ENCODE peak calls at places on chromosomes 7 and 10, in four cellular contexts. One of them, this sample, is unnamed.
A peak's percentile ranks its signal among the peaks of the same experiment; 100 is the strongest.

GRCh38 chr10:5694573-5694972 is 9.9 kb downstream of the TASOR2 start:
- DNase-seq in OCI-LY7: peak; percentile 54
- DNase-seq in WERI-Rb-1: no peak
- DNase-seq in epithelial cell of esophagus: no peak
- DNase-seq in this sample: no peak

GRCh38 chr7:36406156-36406555 is 16.5 kb downstream of the ANLN start:
- DNase-seq in OCI-LY7: no peak
- DNase-seq in WERI-Rb-1: no peak
- DNase-seq in epithelial cell of esophagus: no peak
- DNase-seq in this sample: no peak

GRCh38 chr7:69693042-69693441 is 94.8 kb downstream of the AUTS2 start:
- DNase-seq in OCI-LY7: peak; percentile 87
- DNase-seq in WERI-Rb-1: no peak
- DNase-seq in epithelial cell of esophagus: no peak
- DNase-seq in this sample: no peak

GRCh38 chr10:4390219-4390618 is 435.8 kb upstream of the AKR1E2 start:
- DNase-seq in OCI-LY7: no peak
- DNase-seq in WERI-Rb-1: no peak
- DNase-seq in epithelial cell of esophagus: no peak
- DNase-seq in this sample: no peak

GRCh38 chr7:69476416-69476815 is 121.9 kb upstream of the AUTS2 start:
- DNase-seq in OCI-LY7: no peak
- DNase-seq in WERI-Rb-1: no peak
- DNase-seq in epithelial cell of esophagus: no peak
- DNase-seq in this sample: no peak

GRCh38 chr7:39461263-39461662 is 104.9 kb upstream of the YAE1 start:
- DNase-seq in OCI-LY7: no peak
- DNase-seq in WERI-Rb-1: no peak
- DNase-seq in epithelial cell of esophagus: peak; percentile 20
- DNase-seq in this sample: no peak

GRCh38 chr10:43591303-43591904 is 14.8 kb upstream of the ZNF485 start:
- DNase-seq in OCI-LY7: no peak
- DNase-seq in WERI-Rb-1: no peak
- DNase-seq in epithelial cell of esophagus: no peak
- DNase-seq in this sample: no peak

GRCh38 chr10:58994226-58995057 is 182.0 kb upstream of the PHYHIPL start:
- DNase-seq in OCI-LY7: no peak
- DNase-seq in WERI-Rb-1: no peak
- DNase-seq in epithelial cell of esophagus: peak; percentile 24
- DNase-seq in this sample: no peak

GRCh38 chr7:26365897-26366267 is 74.2 kb downstream of the SNX10 start:
- DNase-seq in OCI-LY7: no peak
- DNase-seq in WERI-Rb-1: no peak
- DNase-seq in epithelial cell of esophagus: no peak
- DNase-seq in this sample: no peak

GRCh38 chr7:389911-390601 is 100.1 kb downstream of the FOXL3 start:
- DNase-seq in OCI-LY7: no peak
- DNase-seq in WERI-Rb-1: no peak
- DNase-seq in epithelial cell of esophagus: no peak
- DNase-seq in this sample: no peak

GRCh38 chr10:131166486-131166885 is 145.0 kb downstream of the TCERG1L start:
- DNase-seq in OCI-LY7: no peak
- DNase-seq in WERI-Rb-1: no peak
- DNase-seq in epithelial cell of esophagus: no peak
- DNase-seq in this sample: no peak

GRCh38 chr7:128000048-128000447 is 31.2 kb downstream of the LRRC4 start:
- DNase-seq in OCI-LY7: no peak
- DNase-seq in WERI-Rb-1: no peak
- DNase-seq in epithelial cell of esophagus: no peak
- DNase-seq in this sample: no peak

GRCh38 chr7:73560035-73560835 is 2.7 kb upstream of the BCL7B start:
- DNase-seq in OCI-LY7: no peak
- DNase-seq in WERI-Rb-1: no peak
- DNase-seq in epithelial cell of esophagus: peak; percentile 77
- DNase-seq in this sample: peak; percentile 83

GRCh38 chr7:1086588-1087461 is 1.1 kb upstream of the GPER1 start:
- DNase-seq in OCI-LY7: peak; percentile 94
- DNase-seq in WERI-Rb-1: peak; percentile 72
- DNase-seq in epithelial cell of esophagus: peak; percentile 58
- DNase-seq in this sample: no peak

GRCh38 chr7:157543791-157544190 is 207.0 kb downstream of the DNAJB6 start:
- DNase-seq in OCI-LY7: no peak
- DNase-seq in WERI-Rb-1: no peak
- DNase-seq in epithelial cell of esophagus: no peak
- DNase-seq in this sample: no peak

GRCh38 chr7:4745971-4746919 is 29.2 kb upstream of the AP5Z1 start:
- DNase-seq in OCI-LY7: peak; percentile 19
- DNase-seq in WERI-Rb-1: no peak
- DNase-seq in epithelial cell of esophagus: peak; percentile 73
- DNase-seq in this sample: peak; percentile 33

GRCh38 chr10:65194131-65194530 is 1672.9 kb downstream of the REEP3 start:
- DNase-seq in OCI-LY7: no peak
- DNase-seq in WERI-Rb-1: no peak
- DNase-seq in epithelial cell of esophagus: peak; percentile 43
- DNase-seq in this sample: no peak

GRCh38 chr10:72881291-72881690 is 12.2 kb upstream of the OIT3 start:
- DNase-seq in OCI-LY7: no peak
- DNase-seq in WERI-Rb-1: no peak
- DNase-seq in epithelial cell of esophagus: no peak
- DNase-seq in this sample: no peak

GRCh38 chr10:133242611-133243356 is 5.1 kb downstream of the VENTX start:
- DNase-seq in OCI-LY7: no peak
- DNase-seq in WERI-Rb-1: no peak
- DNase-seq in epithelial cell of esophagus: no peak
- DNase-seq in this sample: no peak

GRCh38 chr10:11272915-11273389 is 255.3 kb downstream of the CELF2 start:
- DNase-seq in OCI-LY7: no peak
- DNase-seq in WERI-Rb-1: no peak
- DNase-seq in epithelial cell of esophagus: no peak
- DNase-seq in this sample: no peak

GRCh38 chr10:77188511-77188910 is 449.1 kb downstream of the KCNMA1 start:
- DNase-seq in OCI-LY7: no peak
- DNase-seq in WERI-Rb-1: no peak
- DNase-seq in epithelial cell of esophagus: peak; percentile 28
- DNase-seq in this sample: no peak

GRCh38 chr7:139702313-139702731 is 75.5 kb downstream of the HIPK2 start:
- DNase-seq in OCI-LY7: no peak
- DNase-seq in WERI-Rb-1: no peak
- DNase-seq in epithelial cell of esophagus: no peak
- DNase-seq in this sample: no peak

GRCh38 chr7:2732388-2732787 is 44.4 kb downstream of the AMZ1 start:
- DNase-seq in OCI-LY7: no peak
- DNase-seq in WERI-Rb-1: no peak
- DNase-seq in epithelial cell of esophagus: no peak
- DNase-seq in this sample: no peak

GRCh38 chr7:27346531-27347260 is 104.1 kb downstream of the EVX1 start:
- DNase-seq in OCI-LY7: no peak
- DNase-seq in WERI-Rb-1: no peak
- DNase-seq in epithelial cell of esophagus: peak; percentile 95
- DNase-seq in this sample: peak; percentile 73

GRCh38 chr10:628386-629045 is 61.0 kb downstream of the DIP2C start:
- DNase-seq in OCI-LY7: no peak
- DNase-seq in WERI-Rb-1: no peak
- DNase-seq in epithelial cell of esophagus: no peak
- DNase-seq in this sample: no peak

GRCh38 chr10:11433657-11434056 is 177.8 kb downstream of the USP6NL start:
- DNase-seq in OCI-LY7: no peak
- DNase-seq in WERI-Rb-1: peak; percentile 39
- DNase-seq in epithelial cell of esophagus: no peak
- DNase-seq in this sample: no peak

GRCh38 chr7:1666779-1667565 is 3.1 kb upstream of the ELFN1 start:
- DNase-seq in OCI-LY7: no peak
- DNase-seq in WERI-Rb-1: peak; percentile 38
- DNase-seq in epithelial cell of esophagus: no peak
- DNase-seq in this sample: no peak

GRCh38 chr7:116142850-116143249 is 67.5 kb upstream of the TES start:
- DNase-seq in OCI-LY7: no peak
- DNase-seq in WERI-Rb-1: no peak
- DNase-seq in epithelial cell of esophagus: no peak
- DNase-seq in this sample: no peak

GRCh38 chr7:120951826-120952225 is 1.2 kb downstream of the ING3 start:
- DNase-seq in OCI-LY7: peak; percentile 23
- DNase-seq in WERI-Rb-1: no peak
- DNase-seq in epithelial cell of esophagus: no peak
- DNase-seq in this sample: no peak

GRCh38 chr7:33677556-33677955 is 227.8 kb upstream of the BMPER start:
- DNase-seq in OCI-LY7: no peak
- DNase-seq in WERI-Rb-1: no peak
- DNase-seq in epithelial cell of esophagus: peak; percentile 71
- DNase-seq in this sample: no peak

GRCh38 chr7:122299935-122300606 is 4.5 kb downstream of the FEZF1 start:
- DNase-seq in OCI-LY7: no peak
- DNase-seq in WERI-Rb-1: no peak
- DNase-seq in epithelial cell of esophagus: no peak
- DNase-seq in this sample: no peak

GRCh38 chr10:99700649-99701048 is 31.3 kb downstream of the COX15 start:
- DNase-seq in OCI-LY7: no peak
- DNase-seq in WERI-Rb-1: no peak
- DNase-seq in epithelial cell of esophagus: no peak
- DNase-seq in this sample: no peak

GRCh38 chr10:99370993-99371392 is 41.8 kb downstream of the CNNM1 start:
- DNase-seq in OCI-LY7: peak; percentile 7
- DNase-seq in WERI-Rb-1: peak; percentile 19
- DNase-seq in epithelial cell of esophagus: peak; percentile 44
- DNase-seq in this sample: no peak

GRCh38 chr7:15839415-15840100 is 153.1 kb upstream of the MEOX2 start:
- DNase-seq in OCI-LY7: no peak
- DNase-seq in WERI-Rb-1: no peak
- DNase-seq in epithelial cell of esophagus: no peak
- DNase-seq in this sample: no peak

GRCh38 chr7:99579956-99580777 is 17.9 kb upstream of the TMEM225B start:
- DNase-seq in OCI-LY7: no peak
- DNase-seq in WERI-Rb-1: peak; percentile 70
- DNase-seq in epithelial cell of esophagus: peak; percentile 23
- DNase-seq in this sample: no peak
- TF ChIP-seq CTCF in OCI-LY7: peak; percentile 39
- TF ChIP-seq CTCF in WERI-Rb-1: peak; percentile 70
- TF ChIP-seq CTCF in epithelial cell of esophagus: no peak
- TF ChIP-seq CTCF in this sample: peak; percentile 55

DNA sequence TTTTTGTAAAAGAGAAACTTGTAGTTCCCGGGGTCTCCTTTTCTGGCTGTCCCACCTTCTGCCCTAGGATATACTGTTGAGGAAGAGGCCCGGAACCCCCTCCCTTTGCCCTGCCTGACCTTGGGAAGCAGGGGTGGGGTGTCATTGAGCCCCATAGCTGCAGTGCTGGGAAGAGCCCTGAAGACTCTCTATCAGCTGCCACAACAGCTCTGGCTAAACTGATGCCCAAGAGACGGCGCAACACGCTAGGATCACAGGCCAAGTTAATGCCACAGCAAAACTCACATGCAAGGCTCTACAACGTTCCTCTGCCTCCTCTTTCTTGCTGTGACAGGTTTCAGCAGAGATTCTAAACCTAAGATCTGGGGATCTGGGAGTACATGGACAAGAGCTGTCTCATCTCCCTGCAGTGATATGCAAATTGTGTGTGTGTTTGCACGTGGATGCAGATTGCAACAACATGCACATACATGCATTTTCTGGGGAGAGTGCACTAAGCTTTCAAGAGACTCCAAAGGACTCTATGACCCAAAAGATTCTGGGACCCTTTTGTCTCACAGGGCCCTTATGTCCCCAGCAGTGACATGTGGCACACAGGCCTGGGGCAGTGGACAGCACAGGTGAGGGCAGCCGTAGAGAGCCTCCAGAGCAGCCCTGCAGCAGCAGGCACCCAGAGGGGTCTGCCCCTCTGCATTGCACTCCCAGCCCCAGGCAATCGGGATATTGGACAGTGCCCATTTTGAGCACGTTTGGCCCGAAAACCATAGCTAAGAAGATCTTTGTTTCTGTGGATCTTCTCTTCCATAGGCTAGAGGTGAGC is 2.5 kb downstream of the RASSF4 start:
- DNase-seq in OCI-LY7: no peak
- DNase-seq in WERI-Rb-1: no peak
- DNase-seq in epithelial cell of esophagus: peak; percentile 18
- DNase-seq in this sample: no peak
- H3K4me3 ChIP-seq in OCI-LY7: no peak overlapping the region
- H3K4me3 ChIP-seq in WERI-Rb-1: no peak overlapping the region
- H3K4me3 ChIP-seq in epithelial cell of esophagus: no peak overlapping the region
- H3K4me3 ChIP-seq in this sample: no peak overlapping the region

GRCh38 chr7:100585511-100586265 is at the start of gene LRCH4:
- DNase-seq in OCI-LY7: peak; percentile 63
- DNase-seq in WERI-Rb-1: peak; percentile 51
- DNase-seq in epithelial cell of esophagus: peak; percentile 70
- DNase-seq in this sample: no peak
- TF ChIP-seq CTCF in OCI-LY7: no peak
- TF ChIP-seq CTCF in WERI-Rb-1: no peak
- TF ChIP-seq CTCF in epithelial cell of esophagus: peak; percentile 11
- TF ChIP-seq CTCF in this sample: no peak

DNA sequence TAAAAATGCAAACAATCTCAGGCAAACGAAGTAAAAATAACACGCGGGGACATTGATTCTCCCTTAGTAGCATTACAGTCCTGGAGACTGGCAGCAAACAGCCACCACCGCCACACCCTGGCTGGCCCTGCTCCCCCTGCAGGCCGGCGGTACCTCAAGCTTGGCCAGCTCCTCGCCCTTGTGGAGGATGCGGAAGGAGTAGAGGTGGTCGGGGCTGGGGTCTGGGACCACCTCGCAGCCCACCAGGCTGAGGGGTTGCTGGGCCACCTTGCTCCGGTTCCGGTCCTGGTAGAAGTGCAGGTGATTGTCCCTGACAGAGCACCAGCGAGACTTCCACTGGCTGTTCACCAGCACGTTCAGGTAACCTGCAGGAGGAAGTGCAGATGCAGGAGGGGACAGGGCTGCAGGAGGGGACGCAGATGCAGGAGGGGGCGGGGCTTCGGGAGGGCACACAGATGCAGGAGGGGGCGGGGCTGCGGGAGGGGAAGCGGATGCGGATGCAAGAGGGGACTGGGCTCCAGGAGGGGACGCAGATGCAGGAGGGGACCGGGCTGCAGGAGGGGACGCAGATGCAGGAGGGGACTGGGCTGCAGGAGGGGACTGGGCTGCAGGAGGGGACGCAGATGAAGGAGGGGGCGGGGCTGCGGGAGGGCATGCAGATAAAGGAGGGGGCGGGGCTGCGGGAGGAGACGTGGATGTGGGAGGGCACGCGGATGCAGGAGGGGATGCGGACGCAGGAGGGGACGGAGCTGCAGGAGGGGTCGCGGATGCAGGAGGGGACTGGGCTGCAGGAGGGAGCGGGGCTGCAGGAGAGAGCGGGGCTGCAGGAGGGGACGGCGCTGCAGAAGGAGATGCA is 65.7 kb downstream of the VWA2 start:
- DNase-seq in OCI-LY7: peak; percentile 86
- DNase-seq in WERI-Rb-1: peak; percentile 69
- DNase-seq in epithelial cell of esophagus: peak; percentile 33
- DNase-seq in this sample: no peak
- H3K4me3 ChIP-seq in OCI-LY7: peak overlapping the region; percentile 74
- H3K4me3 ChIP-seq in WERI-Rb-1: peak overlapping the region; percentile 46
- H3K4me3 ChIP-seq in epithelial cell of esophagus: no peak overlapping the region
- H3K4me3 ChIP-seq in this sample: peak overlapping the region; percentile 24